ENCODE peak calls at places on chromosomes 7 and 10, in nine cellular contexts. L is fibroblast of lung, C is upper lobe of right lung, P is adrenal gland, Z is lung, V is A549, X is neural progenitor cell, N is PC-9, T is iPS DF 6.9. R is an unnamed sample. For H3K4me1, the result is how much of the 10 kb centered on the place peaks cover.

GRCh38 chr7:87507446-87507845 is 32.0 kb upstream of the ABCB4 start:
- DNase-seq in L (no peak), C (no peak), P (no peak), Z (no peak), V (peak), X (peak), N (no peak), T (peak), R (no peak)

GRCh38 chr10:5553400-5554170 is 28.8 kb downstream of the CALML3 start:
- DNase-seq in L (no peak), C (peak), P (no peak), Z (no peak), V (no peak), X (no peak), N (no peak), T (no peak), R (no peak)

GRCh38 chr10:25758041-25758457 is 176.0 kb upstream of the MYO3A start:
- DNase-seq in L (no peak), C (no peak), P (peak), Z (no peak), V (peak), X (peak), N (peak), T (no peak), R (peak)

GRCh38 chr7:128938524-128939074 is 872 bp downstream of the IRF5 start:
- DNase-seq in L (no peak), C (peak), P (no peak), Z (no peak), V (no peak), X (peak), N (no peak), T (no peak), R (no peak)

GRCh38 chr10:124917939-124918830 is 23.7 kb upstream of the ZRANB1 start:
- DNase-seq in L (peak), C (no peak), P (no peak), Z (no peak), V (no peak), X (no peak), N (no peak), T (no peak), R (no peak)

GRCh38 chr7:3597243-3597642 is 296.2 kb downstream of the SDK1 start:
- DNase-seq in L (no peak), C (no peak), P (no peak), Z (no peak), V (no peak), X (no peak), N (no peak), T (no peak), R (no peak)

GRCh38 chr7:82823073-82823472 is 339.6 kb downstream of the PCLO start:
- DNase-seq in L (no peak), C (no peak), P (no peak), Z (no peak), V (no peak), X (no peak), N (no peak), T (no peak), R (no peak)

GRCh38 chr7:101775181-101775580 is 42.2 kb upstream of the CUX1 start:
- DNase-seq in L (no peak), C (no peak), P (no peak), Z (no peak), V (no peak), X (no peak), N (no peak), T (no peak), R (no peak)

GRCh38 chr10:970311-971149 is 17.7 kb upstream of the GTPBP4 start:
- DNase-seq in L (peak), C (peak), P (peak), Z (peak), V (no peak), X (no peak), N (no peak), T (no peak), R (peak)

GRCh38 chr7:157483515-157483914 is 146.7 kb downstream of the DNAJB6 start:
- DNase-seq in L (no peak), C (no peak), P (no peak), Z (no peak), V (no peak), X (no peak), N (no peak), T (no peak), R (no peak)

GRCh38 chr7:34133983-34134782 is 228.8 kb downstream of the BMPER start:
- DNase-seq in L (peak), C (no peak), P (peak), Z (peak), V (peak), X (peak), N (peak), T (peak), R (peak)

GRCh38 chr7:13908667-13909382 is 80.6 kb downstream of the ETV1 start:
- DNase-seq in L (peak), C (no peak), P (no peak), Z (no peak), V (no peak), X (peak), N (no peak), T (no peak), R (no peak)

GRCh38 chr10:110613341-110613995 is 30.7 kb upstream of the RBM20 start:
- DNase-seq in L (no peak), C (no peak), P (no peak), Z (no peak), V (no peak), X (no peak), N (no peak), T (no peak), R (no peak)

GRCh38 chr7:16268821-16269768 is 152.2 kb downstream of the CRPPA start:
- DNase-seq in L (peak), C (no peak), P (no peak), Z (no peak), V (peak), X (no peak), N (peak), T (no peak), R (no peak)

GRCh38 chr7:114426824-114427223 is 12.2 kb downstream of the FOXP2 start:
- DNase-seq in L (peak), C (no peak), P (no peak), Z (no peak), V (peak), X (peak), N (no peak), T (no peak), R (no peak)

GRCh38 chr7:48389977-48390376 is 218.7 kb downstream of the ABCA13 start:
- DNase-seq in L (peak), C (no peak), P (no peak), Z (no peak), V (no peak), X (no peak), N (no peak), T (no peak), R (peak)

GRCh38 chr7:114921636-114922150 is at the start of gene MDFIC:
- DNase-seq in L (no peak), C (no peak), P (peak), Z (no peak), V (peak), X (peak), N (no peak), T (no peak), R (peak)

GRCh38 chr10:129470103-129470851 is 3.2 kb downstream of the MGMT start:
- DNase-seq in L (no peak), C (no peak), P (no peak), Z (no peak), V (no peak), X (no peak), N (no peak), T (no peak), R (no peak)

GRCh38 chr10:7251696-7252465 is 159.0 kb downstream of the SFMBT2 start:
- DNase-seq in L (no peak), C (no peak), P (no peak), Z (no peak), V (no peak), X (no peak), N (no peak), T (no peak), R (no peak)

GRCh38 chr7:155815332-155816191 is 3.3 kb upstream of the SHH start:
- DNase-seq in L (peak), C (peak), P (peak), Z (peak), V (peak), X (peak), N (peak), T (no peak), R (peak)

GRCh38 chr7:22357311-22358175 is 589 bp upstream of the RAPGEF5 start:
- DNase-seq in L (peak), C (no peak), P (no peak), Z (no peak), V (peak), X (peak), N (no peak), T (no peak), R (no peak)

GRCh38 chr10:17109475-17110207 is 20.0 kb downstream of the CUBN start:
- DNase-seq in L (peak), C (no peak), P (no peak), Z (no peak), V (peak), X (no peak), N (no peak), T (no peak), R (peak)

GRCh38 chr7:104133238-104133637 is 74.6 kb downstream of the ORC5 start:
- DNase-seq in L (no peak), C (no peak), P (no peak), Z (no peak), V (no peak), X (no peak), N (no peak), T (no peak), R (no peak)

GRCh38 chr10:34506773-34507172 is 308.3 kb downstream of the PARD3 start:
- DNase-seq in L (no peak), C (no peak), P (no peak), Z (no peak), V (no peak), X (no peak), N (no peak), T (no peak), R (no peak)

GRCh38 chr10:87660484-87661133 is 931 bp downstream of the PAPSS2 start:
- DNase-seq in L (peak), C (no peak), P (peak), Z (no peak), V (peak), X (no peak), N (peak), T (no peak), R (peak)

GRCh38 chr7:23353172-23353571 is 54.0 kb downstream of the MALSU1 start:
- DNase-seq in L (no peak), C (no peak), P (no peak), Z (no peak), V (no peak), X (peak), N (no peak), T (no peak), R (no peak)

GRCh38 chr10:85888559-85888958 is 478.0 kb downstream of the GRID1 start:
- DNase-seq in L (no peak), C (no peak), P (no peak), Z (no peak), V (no peak), X (no peak), N (no peak), T (no peak), R (no peak)

GRCh38 chr10:130570119-130570518 is 433.9 kb downstream of the GLRX3 start:
- DNase-seq in L (no peak), C (no peak), P (no peak), Z (no peak), V (no peak), X (no peak), N (no peak), T (no peak), R (no peak)

GRCh38 chr7:112103246-112103645 is 103.0 kb downstream of the DOCK4 start:
- DNase-seq in L (peak), C (no peak), P (no peak), Z (no peak), V (no peak), X (no peak), N (no peak), T (no peak), R (no peak)

GRCh38 chr7:136549756-136550155 is 318.7 kb upstream of the CHRM2 start:
- DNase-seq in L (no peak), C (no peak), P (no peak), Z (no peak), V (no peak), X (no peak), N (no peak), T (no peak), R (no peak)

GRCh38 chr10:87868277-87868676 is 4.9 kb downstream of the PTEN start:
- DNase-seq in L (no peak), C (no peak), P (no peak), Z (no peak), V (no peak), X (no peak), N (no peak), T (no peak), R (no peak)

DNA sequence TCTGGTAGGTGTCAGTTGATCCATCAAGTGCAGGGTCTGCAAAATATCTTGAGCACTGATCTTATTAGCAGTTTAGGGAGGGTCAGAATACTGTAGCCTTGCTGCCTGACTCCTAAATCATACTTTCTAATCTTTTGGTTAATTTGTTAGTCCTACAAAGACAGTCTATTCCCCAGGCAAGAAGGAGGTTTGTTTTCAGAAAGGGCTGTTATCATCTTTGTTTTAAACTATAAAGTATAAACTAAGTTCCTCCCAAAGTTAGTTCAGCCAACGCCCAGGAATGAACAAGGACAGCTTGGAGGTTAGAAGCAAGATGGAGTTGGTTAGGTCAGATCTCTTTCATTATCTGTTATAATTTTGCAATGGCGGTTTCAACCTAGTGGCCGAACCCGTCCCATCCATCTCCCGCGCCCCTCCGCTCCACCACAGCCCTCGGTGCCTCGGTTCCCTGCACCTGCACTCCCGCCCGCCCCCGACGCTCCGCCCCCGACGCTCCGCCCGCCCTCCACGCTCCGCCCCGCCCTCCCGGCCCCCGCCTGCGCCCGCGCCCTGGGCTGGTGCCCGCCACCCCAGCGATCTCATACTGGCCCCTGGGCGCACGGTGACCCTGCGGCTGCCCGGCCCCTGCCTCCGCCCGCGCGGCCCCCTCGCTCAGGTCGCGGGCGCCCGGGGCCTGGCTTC is at the start of gene ADCK2:
- DNase-seq in L (no peak), C (peak), P (peak), Z (peak), V (peak), X (peak), N (peak), T (no peak), R (no peak)
- H3K4me1 ChIP-seq in L (under half), C (under half), P (under half), Z (under half), V (under half), X (under half), N (under half), T (under half), R (under half)

GRCh38 chr10:48801026-48801425 is 116.4 kb downstream of the WDFY4 start:
- DNase-seq in L (no peak), C (no peak), P (no peak), Z (no peak), V (no peak), X (no peak), N (no peak), T (no peak), R (no peak)

GRCh38 chr10:48798486-48799254 is 114.0 kb downstream of the WDFY4 start:
- DNase-seq in L (no peak), C (no peak), P (peak), Z (no peak), V (no peak), X (no peak), N (no peak), T (no peak), R (peak)

GRCh38 chr10:48796846-48797245 is 112.2 kb downstream of the WDFY4 start:
- DNase-seq in L (no peak), C (no peak), P (no peak), Z (no peak), V (no peak), X (no peak), N (no peak), T (no peak), R (no peak)

GRCh38 chr10:48802611-48803046 is 118.0 kb downstream of the WDFY4 start:
- DNase-seq in L (no peak), C (no peak), P (no peak), Z (no peak), V (no peak), X (no peak), N (no peak), T (no peak), R (no peak)

GRCh38 chr10:48800283-48800675 is 115.6 kb downstream of the WDFY4 start:
- DNase-seq in L (no peak), C (no peak), P (no peak), Z (no peak), V (peak), X (no peak), N (no peak), T (no peak), R (no peak)
- H3K4me3 ChIP-seq in L (no peak), C (no peak), P (no peak), Z (no peak), V (no peak), X (no peak), N (no peak), T (no peak), R (no peak)

DNA sequence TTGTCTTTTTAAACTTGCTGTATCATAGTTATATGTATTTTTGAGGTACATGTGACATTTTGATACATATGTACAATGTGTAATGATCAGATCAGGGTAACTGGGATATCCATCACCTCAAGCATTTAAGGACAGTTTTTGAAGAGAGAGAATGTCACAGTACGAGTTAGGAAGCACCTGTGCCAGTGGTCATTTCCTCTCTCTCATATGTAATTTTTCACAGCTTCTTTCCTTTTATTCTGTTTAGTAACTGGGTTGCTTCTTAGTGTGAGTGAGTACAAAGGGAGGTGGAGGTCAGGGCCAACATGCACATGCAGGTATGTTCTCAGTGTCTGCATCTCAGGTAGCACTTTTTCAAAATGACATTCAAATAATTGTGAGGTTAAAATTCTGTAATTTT is 42.5 kb downstream of the SNX10 start:
- DNase-seq in L (no peak), C (no peak), P (no peak), Z (no peak), V (no peak), X (no peak), N (no peak), T (no peak), R (no peak)
- H3K4me1 ChIP-seq in L (under half), C (under half), P (under half), Z (under half), V (under half), X (under half), N (under half), T (under half), R (under half)

GRCh38 chr10:98416989-98417388 is 2.0 kb upstream of the PYROXD2 start:
- DNase-seq in L (no peak), C (no peak), P (no peak), Z (no peak), V (no peak), X (no peak), N (no peak), T (no peak), R (no peak)

GRCh38 chr10:98415710-98416077 is 712 bp upstream of the PYROXD2 start:
- DNase-seq in L (no peak), C (no peak), P (no peak), Z (no peak), V (no peak), X (peak), N (no peak), T (no peak), R (no peak)

GRCh38 chr10:98416589-98416988 is 1.6 kb upstream of the PYROXD2 start:
- DNase-seq in L (no peak), C (no peak), P (no peak), Z (no peak), V (no peak), X (no peak), N (no peak), T (no peak), R (no peak)

GRCh38 chr10:98414578-98414931 is 427 bp downstream of the PYROXD2 start:
- DNase-seq in L (no peak), C (no peak), P (no peak), Z (no peak), V (no peak), X (no peak), N (no peak), T (no peak), R (no peak)

GRCh38 chr10:98414932-98415709 is at the start of gene PYROXD2:
- DNase-seq in L (peak), C (peak), P (peak), Z (peak), V (peak), X (peak), N (peak), T (peak), R (peak)
- H3K4me3 ChIP-seq in L (peak), C (peak), P (peak), Z (peak), V (peak), X (peak), N (peak), T (peak), R (peak)

GRCh38 chr7:98280296-98280695 is 1.2 kb upstream of the BRI3 start:
- DNase-seq in L (no peak), C (no peak), P (no peak), Z (no peak), V (no peak), X (no peak), N (no peak), T (no peak), R (no peak)

GRCh38 chr7:98280791-98281756 is at the start of gene BRI3:
- DNase-seq in L (peak), C (peak), P (peak), Z (peak), V (peak), X (peak), N (peak), T (peak), R (peak)

GRCh38 chr7:98278936-98279335 is 2.5 kb upstream of the BRI3 start:
- DNase-seq in L (no peak), C (no peak), P (no peak), Z (no peak), V (no peak), X (no peak), N (no peak), T (no peak), R (no peak)

GRCh38 chr7:98276241-98276761 is 5.2 kb upstream of the BRI3 start:
- DNase-seq in L (peak), C (no peak), P (no peak), Z (peak), V (peak), X (no peak), N (no peak), T (no peak), R (no peak)

GRCh38 chr7:98278408-98278807 is 3.1 kb upstream of the BRI3 start:
- DNase-seq in L (no peak), C (no peak), P (no peak), Z (no peak), V (no peak), X (no peak), N (no peak), T (no peak), R (no peak)
- H3K4me1 ChIP-seq in L (under half), C (under half), P (under half), Z (under half), V (under half), X (under half), N (under half), T (under half), R (under half)

GRCh38 chr7:44537442-44537841 is 3.7 kb downstream of the NPC1L1 start:
- DNase-seq in L (no peak), C (no peak), P (no peak), Z (no peak), V (no peak), X (no peak), N (no peak), T (no peak), R (no peak)
- H3K4me3 ChIP-seq in L (no peak), C (no peak), P (no peak), Z (no peak), V (no peak), X (no peak), N (no peak), T (no peak), R (no peak)

GRCh38 chr7:151738925-151739324 is 138.0 kb downstream of the PRKAG2 start:
- DNase-seq in L (no peak), C (no peak), P (no peak), Z (no peak), V (no peak), X (no peak), N (no peak), T (no peak), R (no peak)
- H3K4me1 ChIP-seq in L (under half), C (under half), P (under half), Z (under half), V (under half), X (under half), N (under half), T (under half), R (half or more)

R was measured in SJSA1.